ENCODE peak calls at places on chromosomes 16 and 17, in six cellular contexts. One of them, this sample, is unnamed.

GRCh38 chr16:54080524-54081008 is 206.0 kb downstream of the IRX3 start:
- DNase-seq in uterus: no peak
- DNase-seq in BE2C: no peak
- DNase-seq in tibial artery: no peak
- DNase-seq in pancreas: no peak
- DNase-seq in tibial nerve: no peak
- DNase-seq in this sample: no peak

GRCh38 chr16:54930034-54930938 is at the start of gene IRX5:
- DNase-seq in uterus: peak; percentile 84
- DNase-seq in BE2C: peak; percentile 94
- DNase-seq in tibial artery: peak; percentile 86
- DNase-seq in pancreas: peak; percentile 86
- DNase-seq in tibial nerve: peak; percentile 64
- DNase-seq in this sample: peak; percentile 86

GRCh38 chr16:68768170-68768569 is 31.1 kb downstream of the CDH1 start:
- DNase-seq in uterus: no peak
- DNase-seq in BE2C: no peak
- DNase-seq in tibial artery: no peak
- DNase-seq in pancreas: no peak
- DNase-seq in tibial nerve: no peak
- DNase-seq in this sample: no peak

GRCh38 chr16:25896412-25896811 is 204.7 kb downstream of the HS3ST4 start:
- DNase-seq in uterus: no peak
- DNase-seq in BE2C: no peak
- DNase-seq in tibial artery: no peak
- DNase-seq in pancreas: no peak
- DNase-seq in tibial nerve: no peak
- DNase-seq in this sample: no peak

GRCh38 chr16:85412911-85413520 is 200.1 kb upstream of the GSE1 start:
- DNase-seq in uterus: no peak
- DNase-seq in BE2C: peak; percentile 5
- DNase-seq in tibial artery: no peak
- DNase-seq in pancreas: peak; percentile 43
- DNase-seq in tibial nerve: no peak
- DNase-seq in this sample: no peak

GRCh38 chr16:471353-472198 is 46.1 kb downstream of the RAB11FIP3 start:
- DNase-seq in uterus: no peak
- DNase-seq in BE2C: peak; percentile 36
- DNase-seq in tibial artery: no peak
- DNase-seq in pancreas: no peak
- DNase-seq in tibial nerve: no peak
- DNase-seq in this sample: peak; percentile 85

GRCh38 chr16:82456683-82457082 is 170.1 kb upstream of the CDH13 start:
- DNase-seq in uterus: peak; percentile 18
- DNase-seq in BE2C: peak; percentile 26
- DNase-seq in tibial artery: peak; percentile 40
- DNase-seq in pancreas: peak; percentile 77
- DNase-seq in tibial nerve: peak; percentile 27
- DNase-seq in this sample: peak; percentile 70

GRCh38 chr16:65534121-65534528 is 412.3 kb upstream of the CDH11 start:
- DNase-seq in uterus: no peak
- DNase-seq in BE2C: no peak
- DNase-seq in tibial artery: no peak
- DNase-seq in pancreas: no peak
- DNase-seq in tibial nerve: no peak
- DNase-seq in this sample: no peak

GRCh38 chr17:82065638-82066303 is at the start of gene DUS1L:
- DNase-seq in uterus: peak; percentile 54
- DNase-seq in BE2C: peak; percentile 62
- DNase-seq in tibial artery: no peak
- DNase-seq in pancreas: peak; percentile 91
- DNase-seq in tibial nerve: peak; percentile 20
- DNase-seq in this sample: no peak

GRCh38 chr17:31393749-31394146 is 2.3 kb downstream of the RAB11FIP4 start:
- DNase-seq in uterus: no peak
- DNase-seq in BE2C: no peak
- DNase-seq in tibial artery: no peak
- DNase-seq in pancreas: no peak
- DNase-seq in tibial nerve: no peak
- DNase-seq in this sample: no peak

GRCh38 chr17:75078097-75079022 is 9.4 kb upstream of the SLC16A5 start:
- DNase-seq in uterus: no peak
- DNase-seq in BE2C: no peak
- DNase-seq in tibial artery: no peak
- DNase-seq in pancreas: no peak
- DNase-seq in tibial nerve: no peak
- DNase-seq in this sample: no peak

GRCh38 chr16:4890026-4890425 is 42.7 kb downstream of the UBN1 start:
- DNase-seq in uterus: no peak
- DNase-seq in BE2C: no peak
- DNase-seq in tibial artery: no peak
- DNase-seq in pancreas: no peak
- DNase-seq in tibial nerve: no peak
- DNase-seq in this sample: no peak

GRCh38 chr16:30005341-30006094 is 5.3 kb downstream of the DOC2A start:
- DNase-seq in uterus: no peak
- DNase-seq in BE2C: peak; percentile 73
- DNase-seq in tibial artery: no peak
- DNase-seq in pancreas: no peak
- DNase-seq in tibial nerve: no peak
- DNase-seq in this sample: no peak

GRCh38 chr16:28140788-28141618 is 70.8 kb downstream of the XPO6 start:
- DNase-seq in uterus: no peak
- DNase-seq in BE2C: no peak
- DNase-seq in tibial artery: no peak
- DNase-seq in pancreas: no peak
- DNase-seq in tibial nerve: no peak
- DNase-seq in this sample: no peak

GRCh38 chr16:6076631-6077030 is 979.0 kb upstream of the EEF2KMT start:
- DNase-seq in uterus: no peak
- DNase-seq in BE2C: no peak
- DNase-seq in tibial artery: no peak
- DNase-seq in pancreas: no peak
- DNase-seq in tibial nerve: no peak
- DNase-seq in this sample: no peak

GRCh38 chr16:77599793-77600415 is 122.4 kb upstream of the NUDT7 start:
- DNase-seq in uterus: no peak
- DNase-seq in BE2C: peak; percentile 44
- DNase-seq in tibial artery: no peak
- DNase-seq in pancreas: no peak
- DNase-seq in tibial nerve: peak; percentile 46
- DNase-seq in this sample: no peak

GRCh38 chr17:71302721-71303549 is 817.9 kb upstream of the SOX9 start:
- DNase-seq in uterus: no peak
- DNase-seq in BE2C: no peak
- DNase-seq in tibial artery: no peak
- DNase-seq in pancreas: no peak
- DNase-seq in tibial nerve: no peak
- DNase-seq in this sample: no peak

GRCh38 chr17:56593073-56593740 is at the start of gene NOG:
- DNase-seq in uterus: no peak
- DNase-seq in BE2C: peak; percentile 36
- DNase-seq in tibial artery: peak; percentile 58
- DNase-seq in pancreas: peak; percentile 73
- DNase-seq in tibial nerve: peak; percentile 39
- DNase-seq in this sample: no peak

GRCh38 chr17:75652934-75653549 is 13.9 kb downstream of the RECQL5 start:
- DNase-seq in uterus: no peak
- DNase-seq in BE2C: peak; percentile 66
- DNase-seq in tibial artery: no peak
- DNase-seq in pancreas: peak; percentile 40
- DNase-seq in tibial nerve: no peak
- DNase-seq in this sample: no peak

GRCh38 chr16:83110221-83110768 is 483.5 kb downstream of the CDH13 start:
- DNase-seq in uterus: no peak
- DNase-seq in BE2C: no peak
- DNase-seq in tibial artery: no peak
- DNase-seq in pancreas: no peak
- DNase-seq in tibial nerve: no peak
- DNase-seq in this sample: no peak

GRCh38 chr17:10698116-10698818 is 873 bp downstream of the ADPRM start:
- DNase-seq in uterus: no peak
- DNase-seq in BE2C: peak; percentile 16
- DNase-seq in tibial artery: peak; percentile 33
- DNase-seq in pancreas: no peak
- DNase-seq in tibial nerve: peak; percentile 13
- DNase-seq in this sample: no peak

DNA sequence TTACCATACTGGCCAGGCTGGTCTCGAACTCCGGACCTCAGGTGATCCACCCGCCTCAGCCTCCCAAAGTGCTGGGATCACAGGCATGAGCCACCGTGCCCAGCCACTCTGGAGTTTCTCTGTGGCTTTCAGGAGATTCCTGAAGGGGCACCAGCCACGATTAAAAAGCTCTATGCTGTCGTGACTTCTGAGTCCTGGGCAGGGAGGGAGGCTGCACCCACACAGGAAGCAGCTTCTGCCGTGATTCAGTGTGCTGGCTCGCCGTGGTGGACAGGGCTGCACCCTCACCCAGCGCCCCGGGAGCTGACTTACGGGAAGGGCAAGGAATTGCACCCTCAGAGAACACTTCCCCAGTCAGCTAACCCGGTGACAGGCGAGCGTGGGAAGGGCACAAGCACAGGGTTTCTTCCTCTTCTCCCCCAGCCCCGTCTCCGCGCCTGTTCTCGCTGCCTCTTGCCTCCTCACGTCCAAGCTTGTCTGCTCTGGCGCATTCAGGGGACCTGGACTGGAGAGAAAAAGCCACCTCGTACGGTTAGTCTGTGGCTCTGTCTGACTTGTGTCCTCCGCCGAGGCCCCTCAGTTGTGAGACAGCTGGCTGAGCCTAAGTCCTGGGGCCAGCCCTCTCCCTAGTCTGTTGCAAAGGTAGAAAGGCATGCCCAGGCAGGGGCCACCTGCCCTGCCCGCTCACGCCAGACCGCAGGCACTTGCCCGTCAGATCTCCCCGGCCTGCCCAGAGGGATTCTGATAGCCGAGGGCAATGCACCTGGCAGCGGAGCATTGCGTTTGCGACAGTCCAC is 145.0 kb downstream of the SEC14L1 start:
- DNase-seq in uterus: no peak
- DNase-seq in BE2C: peak; percentile 38
- DNase-seq in tibial artery: peak; percentile 63
- DNase-seq in pancreas: peak; percentile 66
- DNase-seq in tibial nerve: peak; percentile 40
- DNase-seq in this sample: no peak
- H3K4me3 ChIP-seq in uterus: no peak overlapping the region
- H3K4me3 ChIP-seq in BE2C: no peak overlapping the region
- H3K4me3 ChIP-seq in tibial artery: no peak overlapping the region
- H3K4me3 ChIP-seq in pancreas: no peak overlapping the region
- H3K4me3 ChIP-seq in tibial nerve: no peak overlapping the region
- H3K4me3 ChIP-seq in this sample: no peak overlapping the region

GRCh38 chr16:89076159-89076558 is 17.5 kb upstream of the ACSF3 start:
- DNase-seq in uterus: no peak
- DNase-seq in BE2C: no peak
- DNase-seq in tibial artery: no peak
- DNase-seq in pancreas: no peak
- DNase-seq in tibial nerve: no peak
- DNase-seq in this sample: no peak

GRCh38 chr16:89080251-89080853 is 13.3 kb upstream of the ACSF3 start:
- DNase-seq in uterus: no peak
- DNase-seq in BE2C: no peak
- DNase-seq in tibial artery: no peak
- DNase-seq in pancreas: no peak
- DNase-seq in tibial nerve: no peak
- DNase-seq in this sample: no peak

GRCh38 chr16:89079434-89079833 is 14.2 kb upstream of the ACSF3 start:
- DNase-seq in uterus: no peak
- DNase-seq in BE2C: no peak
- DNase-seq in tibial artery: no peak
- DNase-seq in pancreas: no peak
- DNase-seq in tibial nerve: no peak
- DNase-seq in this sample: no peak

GRCh38 chr16:89077076-89077475 is 16.6 kb upstream of the ACSF3 start:
- DNase-seq in uterus: no peak
- DNase-seq in BE2C: no peak
- DNase-seq in tibial artery: no peak
- DNase-seq in pancreas: no peak
- DNase-seq in tibial nerve: no peak
- DNase-seq in this sample: no peak

DNA sequence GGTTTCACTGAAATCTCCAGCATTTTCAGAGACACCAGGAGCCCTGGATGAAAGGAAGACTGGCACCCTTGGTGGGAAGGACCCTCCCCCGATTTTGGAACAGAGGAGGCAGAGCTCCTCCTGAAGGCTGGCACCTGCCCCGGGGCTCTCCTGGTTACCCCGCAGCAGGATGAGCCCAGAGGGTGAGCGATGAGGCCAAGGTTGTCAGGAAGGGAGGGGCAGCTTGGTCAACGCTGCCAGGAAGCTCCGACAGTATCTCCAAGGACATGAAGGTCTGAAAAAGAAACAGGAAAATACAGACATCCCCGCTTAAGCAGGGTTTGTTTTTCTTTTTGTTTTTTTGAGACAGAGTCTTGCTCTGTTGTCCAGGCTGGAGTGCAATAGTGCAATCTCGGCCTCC is 15.5 kb upstream of the ACSF3 start:
- DNase-seq in uterus: no peak
- DNase-seq in BE2C: no peak
- DNase-seq in tibial artery: no peak
- DNase-seq in pancreas: no peak
- DNase-seq in tibial nerve: no peak
- DNase-seq in this sample: no peak
- H3K9me3 ChIP-seq in uterus: no peaks in the 10 kb centered on the region
- H3K9me3 ChIP-seq in BE2C: peaks cover 11% of the 10 kb centered on the region
- H3K9me3 ChIP-seq in tibial artery: no peaks in the 10 kb centered on the region
- H3K9me3 ChIP-seq in pancreas: no peaks in the 10 kb centered on the region
- H3K9me3 ChIP-seq in tibial nerve: no peaks in the 10 kb centered on the region
- H3K9me3 ChIP-seq in this sample: peaks cover 18% of the 10 kb centered on the region

GRCh38 chr17:40075216-40076100 is 12.7 kb downstream of the THRA start:
- DNase-seq in uterus: peak; percentile 77
- DNase-seq in BE2C: peak; percentile 92
- DNase-seq in tibial artery: peak; percentile 91
- DNase-seq in pancreas: peak; percentile 89
- DNase-seq in tibial nerve: peak; percentile 91
- DNase-seq in this sample: peak; percentile 69
- H3K4me3 ChIP-seq in uterus: no peak overlapping the region
- H3K4me3 ChIP-seq in BE2C: peak overlapping the region; percentile 14
- H3K4me3 ChIP-seq in tibial artery: peak overlapping the region; percentile 29
- H3K4me3 ChIP-seq in pancreas: no peak overlapping the region
- H3K4me3 ChIP-seq in tibial nerve: peak overlapping the region; percentile 18
- H3K4me3 ChIP-seq in this sample: no peak overlapping the region

DNA sequence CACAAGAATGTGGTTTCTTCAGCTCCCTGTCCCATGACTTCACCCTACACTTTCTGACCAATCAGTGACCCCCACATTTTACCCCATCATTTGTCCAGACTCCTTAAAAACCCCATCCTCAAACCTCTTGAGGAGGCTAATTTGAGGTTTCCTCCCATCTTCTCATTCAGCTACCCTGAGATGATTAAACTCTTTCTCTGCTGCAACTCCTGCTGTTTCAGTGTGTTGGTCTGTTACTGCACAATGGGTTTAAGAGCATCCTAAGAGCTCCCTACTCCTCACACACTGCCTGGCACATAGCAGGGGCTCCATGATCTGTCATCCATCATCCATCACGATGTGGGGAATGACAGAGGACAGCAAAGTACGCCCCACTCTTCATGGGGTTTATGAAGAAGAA is 212.6 kb downstream of the SLC39A11 start:
- DNase-seq in uterus: no peak
- DNase-seq in BE2C: no peak
- DNase-seq in tibial artery: no peak
- DNase-seq in pancreas: no peak
- DNase-seq in tibial nerve: no peak
- DNase-seq in this sample: no peak
- H3K9me3 ChIP-seq in uterus: no peaks in the 10 kb centered on the region
- H3K9me3 ChIP-seq in BE2C: no peaks in the 10 kb centered on the region
- H3K9me3 ChIP-seq in tibial artery: no peaks in the 10 kb centered on the region
- H3K9me3 ChIP-seq in pancreas: no peaks in the 10 kb centered on the region
- H3K9me3 ChIP-seq in tibial nerve: no peaks in the 10 kb centered on the region
- H3K9me3 ChIP-seq in this sample: peaks cover 43% of the 10 kb centered on the region

GRCh38 chr17:66964083-66964771 is at the start of gene CACNG4:
- DNase-seq in uterus: no peak
- DNase-seq in BE2C: peak; percentile 61
- DNase-seq in tibial artery: no peak
- DNase-seq in pancreas: no peak
- DNase-seq in tibial nerve: no peak
- DNase-seq in this sample: no peak
- H3K4me3 ChIP-seq in uterus: peak within 1 kb of the TSS; percentile 28
- H3K4me3 ChIP-seq in BE2C: peak within 1 kb of the TSS; percentile 80
- H3K4me3 ChIP-seq in tibial artery: peak within 1 kb of the TSS; percentile 51
- H3K4me3 ChIP-seq in pancreas: peak within 1 kb of the TSS; percentile 7
- H3K4me3 ChIP-seq in tibial nerve: peak within 1 kb of the TSS; percentile 46
- H3K4me3 ChIP-seq in this sample: peak within 1 kb of the TSS; percentile 77

This sample was measured in NT2/D1.